ENCODE peak calls at places on chromosomes 2 and 18, in four cellular contexts. Y is CD8-positive, alpha-beta memory T cell; G is stomach; Z is left ventricle myocardium inferior. I is an unnamed sample.

GRCh38 chr2:39512434-39512935 is 75.4 kb upstream of the MAP4K3 start:
- DNase-seq in Y (no peak), G (no peak), Z (peak; percentile 30), I (no peak)

GRCh38 chr18:54690198-54690597 is 99.2 kb downstream of the DYNAP start:
- DNase-seq in Y (no peak), G (no peak), Z (no peak), I (no peak)

GRCh38 chr2:205681836-205682238 is 464 bp upstream of the NRP2 start:
- DNase-seq in Y (no peak), G (no peak), Z (no peak), I (peak; percentile 90)

GRCh38 chr2:176099737-176100546 is at the start of gene HOXD12:
- DNase-seq in Y (peak; percentile 30), G (peak; percentile 24), Z (no peak), I (no peak)

GRCh38 chr2:232322560-232323327 is 55.8 kb upstream of the ALPP start:
- DNase-seq in Y (no peak), G (peak; percentile 13), Z (no peak), I (no peak)

GRCh38 chr2:95061601-95062183 is 36.2 kb downstream of the MAL start:
- DNase-seq in Y (no peak), G (no peak), Z (no peak), I (no peak)

GRCh38 chr2:205706769-205707375 is 24.6 kb downstream of the NRP2 start:
- DNase-seq in Y (no peak), G (no peak), Z (peak; percentile 67), I (no peak)

GRCh38 chr2:172969609-172970008 is 106.0 kb upstream of the MAP3K20 start:
- DNase-seq in Y (no peak), G (no peak), Z (no peak), I (no peak)

GRCh38 chr2:226799976-226800940 is 638 bp upstream of the IRS1 start:
- DNase-seq in Y (no peak), G (peak; percentile 32), Z (peak; percentile 51), I (no peak)

GRCh38 chr2:100755441-100755840 is 64.5 kb upstream of the NPAS2 start:
- DNase-seq in Y (no peak), G (no peak), Z (no peak), I (no peak)

GRCh38 chr2:150732064-150732463 is 244.6 kb upstream of the RND3 start:
- DNase-seq in Y (no peak), G (no peak), Z (no peak), I (no peak)

GRCh38 chr2:56681659-56682396 is 498.0 kb downstream of the CCDC85A start:
- DNase-seq in Y (no peak), G (no peak), Z (no peak), I (no peak)

GRCh38 chr2:10390369-10390801 is 57.7 kb downstream of the ODC1 start:
- DNase-seq in Y (no peak), G (no peak), Z (no peak), I (no peak)

GRCh38 chr2:120682654-120683053 is 53.0 kb upstream of the GLI2 start:
- DNase-seq in Y (peak; percentile 3), G (no peak), Z (no peak), I (no peak)

GRCh38 chr2:170144758-170145157 is 33.2 kb upstream of the MYO3B start:
- DNase-seq in Y (no peak), G (no peak), Z (no peak), I (no peak)

GRCh38 chr2:132936261-132936660 is 266.3 kb upstream of the LYPD1 start:
- DNase-seq in Y (no peak), G (no peak), Z (no peak), I (no peak)

GRCh38 chr2:144708641-144709040 is 188.7 kb upstream of the ZEB2 start:
- DNase-seq in Y (no peak), G (no peak), Z (no peak), I (no peak)

GRCh38 chr2:46493241-46493970 is 14.0 kb downstream of the TMEM247 start:
- DNase-seq in Y (no peak), G (no peak), Z (no peak), I (no peak)

GRCh38 chr18:78902795-78903435 is 76.7 kb upstream of the SALL3 start:
- DNase-seq in Y (no peak), G (no peak), Z (no peak), I (peak; percentile 81)

GRCh38 chr2:108927936-108928659 is 60.9 kb downstream of the EDAR start:
- DNase-seq in Y (no peak), G (peak; percentile 54), Z (no peak), I (no peak)

GRCh38 chr2:108364676-108365297 is 13.0 kb upstream of the SULT1C4 start:
- DNase-seq in Y (no peak), G (no peak), Z (no peak), I (no peak)

GRCh38 chr2:101974663-101975062 is 17.1 kb upstream of the IL1R2 start:
- DNase-seq in Y (no peak), G (no peak), Z (no peak), I (no peak)

GRCh38 chr18:74241426-74241825 is 50.3 kb downstream of the CYB5A start:
- DNase-seq in Y (no peak), G (no peak), Z (no peak), I (no peak)

GRCh38 chr18:70256184-70256583 is 32.7 kb upstream of the SOCS6 start:
- DNase-seq in Y (no peak), G (no peak), Z (no peak), I (no peak)

GRCh38 chr18:27276479-27276878 is 91.4 kb upstream of the CHST9 start:
- DNase-seq in Y (no peak), G (no peak), Z (no peak), I (no peak)

GRCh38 chr2:29053680-29054400 is 20.5 kb downstream of the PCARE start:
- DNase-seq in Y (no peak), G (no peak), Z (no peak), I (no peak)

GRCh38 chr2:36965751-36966369 is 476 bp downstream of the STRN start:
- DNase-seq in Y (peak; percentile 51), G (peak; percentile 49), Z (peak; percentile 59), I (no peak)

GRCh38 chr2:205925373-205926337 is 160.3 kb downstream of the INO80D start:
- DNase-seq in Y (peak; percentile 64), G (peak; percentile 80), Z (peak; percentile 78), I (no peak)

GRCh38 chr2:58976374-58977055 is 735.4 kb upstream of the FANCL start:
- DNase-seq in Y (no peak), G (no peak), Z (no peak), I (no peak)

GRCh38 chr2:101063352-101063751 is 61.3 kb downstream of the RPL31 start:
- DNase-seq in Y (no peak), G (no peak), Z (no peak), I (no peak)

GRCh38 chr18:55235094-55235461 is 275.8 kb upstream of the CCDC68 start:
- DNase-seq in Y (no peak), G (no peak), Z (no peak), I (no peak)

GRCh38 chr2:129400825-129401224 is 578.6 kb upstream of the RAB6C start:
- DNase-seq in Y (no peak), G (no peak), Z (no peak), I (no peak)

GRCh38 chr18:13999266-13999665 is 83.9 kb upstream of the MC2R start:
- DNase-seq in Y (no peak), G (no peak), Z (no peak), I (peak; percentile 62)

GRCh38 chr18:36583155-36583745 is 245.6 kb downstream of the TPGS2 start:
- DNase-seq in Y (no peak), G (no peak), Z (no peak), I (peak; percentile 64)

GRCh38 chr2:75820693-75821092 is 110.0 kb upstream of the GCFC2 start:
- DNase-seq in Y (no peak), G (no peak), Z (no peak), I (no peak)

GRCh38 chr2:148201075-148202004 is 180.4 kb downstream of the MBD5 start:
- DNase-seq in Y (peak; percentile 53), G (peak; percentile 42), Z (peak; percentile 16), I (no peak)

GRCh38 chr2:216445489-216445888 is 33.2 kb downstream of the SMARCAL1 start:
- DNase-seq in Y (no peak), G (no peak), Z (no peak), I (no peak)

GRCh38 chr18:9106094-9106493 is 3.6 kb downstream of the NDUFV2 start:
- DNase-seq in Y (no peak), G (no peak), Z (no peak), I (no peak)
- H3K4me3 ChIP-seq in Y (peak overlapping the region; percentile 70), G (peak overlapping the region; percentile 62), Z (peak overlapping the region; percentile 88), I (peak overlapping the region; percentile 61)

DNA sequence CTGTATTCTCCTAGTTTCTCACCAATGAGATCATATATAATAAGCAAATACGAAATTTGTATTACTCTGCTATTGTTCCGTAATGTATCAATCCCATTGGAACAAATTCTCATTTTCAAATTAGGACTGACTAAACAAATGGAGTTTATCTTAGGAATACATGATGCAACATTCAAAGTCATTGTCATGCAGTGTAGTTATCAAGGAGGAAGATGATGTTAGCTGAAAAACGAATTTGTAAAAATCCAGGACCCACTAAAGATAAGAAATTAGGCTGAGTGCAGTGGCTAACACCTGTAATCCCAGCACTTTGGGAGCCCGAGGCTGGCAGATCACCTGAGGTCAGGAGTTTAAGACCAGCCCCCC is 14.9 kb downstream of the SEPTIN2 start:
- DNase-seq in Y (no peak), G (no peak), Z (no peak), I (no peak)
- H3K36me3 ChIP-seq in Y (peaks cover 19% of the 10 kb centered on the region), G (peaks cover 10% of the 10 kb centered on the region), Z (peaks cover 52% of the 10 kb centered on the region), I (peaks cover 13% of the 10 kb centered on the region)

DNA sequence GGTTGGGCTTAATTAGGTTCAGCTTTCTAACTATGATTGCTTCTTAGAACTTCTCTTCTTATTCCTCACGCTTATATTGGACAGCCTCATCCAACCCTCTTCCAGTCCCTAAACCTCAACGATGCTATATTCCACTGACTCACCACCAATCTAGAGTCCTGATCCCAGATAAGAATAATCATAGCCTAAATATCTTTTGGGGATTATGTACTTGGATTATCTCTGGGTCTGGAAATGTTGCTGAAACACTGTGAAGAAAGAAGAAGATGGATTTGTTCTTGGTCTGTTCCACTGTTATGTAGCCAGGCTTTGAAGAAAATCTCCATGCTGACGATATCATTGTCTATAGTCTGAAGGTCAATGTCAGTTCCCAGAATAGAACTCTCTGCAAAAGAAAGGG is 26.9 kb downstream of the DOK1 start:
- DNase-seq in Y (no peak), G (no peak), Z (no peak), I (no peak)
- H3K4me3 ChIP-seq in Y (no peak overlapping the region), G (no peak overlapping the region), Z (no peak overlapping the region), I (no peak overlapping the region)

GRCh38 chr18:45876131-45876530 is 50.7 kb downstream of the SIGLEC15 start:
- DNase-seq in Y (no peak), G (no peak), Z (no peak), I (no peak)
- H3K36me3 ChIP-seq in Y (peaks cover 8% of the 10 kb centered on the region), G (peaks cover 17% of the 10 kb centered on the region), Z (peaks cover 74% of the 10 kb centered on the region), I (peaks cover 88% of the 10 kb centered on the region)

GRCh38 chr18:39453356-39453755 is 1887.8 kb upstream of the CELF4 start:
- DNase-seq in Y (no peak), G (no peak), Z (no peak), I (no peak)
- H3K4me3 ChIP-seq in Y (no peak overlapping the region), G (no peak overlapping the region), Z (peak overlapping the region; percentile 33), I (no peak overlapping the region)

DNA sequence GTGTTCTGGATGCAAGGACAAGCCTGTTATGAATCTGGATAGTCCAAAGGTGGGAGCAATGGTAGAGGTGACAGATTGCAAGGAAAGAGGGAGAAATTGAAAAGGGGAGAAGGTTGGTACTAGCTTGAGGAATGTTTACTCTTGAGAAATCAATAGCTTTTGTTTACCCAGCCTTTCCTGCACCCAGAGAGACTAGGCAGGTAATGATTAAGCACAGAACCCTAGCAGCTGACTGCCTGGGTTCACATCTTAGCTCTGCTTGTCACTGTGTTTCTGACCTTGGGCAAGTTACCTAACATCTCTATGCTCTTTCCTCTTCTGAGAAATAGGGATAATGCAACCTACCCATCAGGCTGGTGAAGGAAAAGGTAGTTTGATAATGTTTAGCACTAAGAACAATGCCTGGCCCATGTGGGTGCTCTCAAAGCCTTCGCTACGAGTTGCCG is 178.6 kb downstream of the MGAT5 start:
- DNase-seq in Y (no peak), G (peak; percentile 48), Z (no peak), I (no peak)
- H3K36me3 ChIP-seq in Y (peaks cover 46% of the 10 kb centered on the region), G (peaks cover 8% of the 10 kb centered on the region), Z (peaks cover 97% of the 10 kb centered on the region), I (peaks cover 5% of the 10 kb centered on the region)